ENCODE peak calls at places on chromosomes 12 and 14, in four cellular contexts. N is chondrocyte, P is activated B cell treated with CpG ODN at 0.5 μM for 24 hours, R is H9. M is an unnamed sample.

GRCh38 chr14:61257469-61258057 is 23.6 kb downstream of the TMEM30B start:
- DNase-seq in N (no peak), R (no peak), P (no peak), M (no peak)

GRCh38 chr12:106647793-106648514 is 65.2 kb downstream of the RFX4 start:
- DNase-seq in N (no peak), P (no peak), R (no peak), M (no peak)

GRCh38 chr14:37230551-37231194 is 32.9 kb downstream of the MIPOL1 start:
- DNase-seq in P (no peak), N (no peak), R (no peak), M (peak; percentile 33)

GRCh38 chr12:95633049-95633545 is 81.8 kb upstream of the USP44 start:
- DNase-seq in N (no peak), R (no peak), P (no peak), M (no peak)

GRCh38 chr14:58659846-58660245 is 22.1 kb downstream of the DACT1 start:
- DNase-seq in R (no peak), P (no peak), N (no peak), M (no peak)

GRCh38 chr12:74537126-74537706 is 419 bp upstream of the ATXN7L3B start:
- DNase-seq in P (no peak), N (no peak), R (no peak), M (peak; percentile 53)

GRCh38 chr12:14841761-14842160 is 1.6 kb downstream of the ART4 start:
- DNase-seq in P (no peak), R (no peak), N (no peak), M (no peak)

GRCh38 chr12:26295001-26295400 is 99.6 kb downstream of the SSPN start:
- DNase-seq in N (no peak), P (no peak), R (no peak), M (no peak)

GRCh38 chr12:26317942-26318565 is 122.7 kb downstream of the SSPN start:
- DNase-seq in N (no peak), P (no peak), R (no peak), M (no peak)

GRCh38 chr12:96303656-96304055 is 96.6 kb downstream of the CDK17 start:
- DNase-seq in P (no peak), N (no peak), R (no peak), M (no peak)

GRCh38 chr14:91405241-91405721 is 12.3 kb downstream of the CCDC88C start:
- DNase-seq in N (no peak), P (no peak), R (no peak), M (no peak)

DNA sequence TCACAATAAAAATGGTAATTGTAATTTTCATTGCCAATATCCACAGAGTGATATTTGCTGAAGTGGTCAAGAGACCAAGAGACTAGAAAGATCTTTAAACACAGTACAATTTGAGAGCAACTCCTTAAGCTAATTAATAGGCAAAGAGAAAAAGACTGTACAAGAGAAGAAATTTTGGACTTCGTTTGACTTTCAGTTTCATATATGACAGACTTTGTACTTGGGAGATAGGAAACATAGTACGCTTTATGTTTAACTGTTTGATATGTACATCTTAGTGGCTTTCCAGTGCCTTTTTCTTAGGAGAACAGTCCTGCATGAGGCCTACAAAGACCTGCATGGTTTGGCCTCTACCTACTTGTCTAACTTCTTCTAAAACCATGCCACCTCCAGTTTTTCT is 1118.1 kb downstream of the TRHDE start:
- DNase-seq in N (no peak), R (no peak), P (no peak), M (no peak)
- TF ChIP-seq CTCF in N (no peak), R (no peak), P (no peak), M (no peak)

DNA sequence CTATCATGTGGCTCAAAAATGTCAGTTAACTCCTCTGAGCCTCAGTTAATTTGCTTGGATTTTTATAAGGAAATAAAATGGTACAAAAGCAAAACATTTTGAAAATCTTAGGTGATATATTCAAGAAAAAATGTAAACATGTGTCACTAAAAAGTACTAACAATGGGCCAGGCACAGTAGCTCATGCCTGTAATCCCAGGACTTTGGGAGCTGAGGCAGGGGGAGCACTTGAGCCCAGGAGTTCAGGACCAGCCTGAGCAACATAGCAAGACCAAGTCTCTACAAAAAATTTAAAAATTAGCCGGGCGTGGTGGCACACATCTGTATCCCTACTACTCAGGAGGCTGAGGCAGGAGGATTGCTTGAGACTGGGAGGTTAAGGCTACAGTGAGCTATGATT is 25.7 kb downstream of the AQP6 start:
- DNase-seq in R (no peak), P (no peak), N (no peak), M (no peak)
- TF ChIP-seq CTCF in R (peak; percentile 36), P (no peak), N (no peak), M (no peak)

GRCh38 chr14:93818857-93819256 is 30.6 kb upstream of the PRIMA1 start:
- DNase-seq in P (no peak), N (no peak), R (no peak), M (no peak)

GRCh38 chr14:93825235-93825553 is 36.9 kb upstream of the PRIMA1 start:
- DNase-seq in R (no peak), N (no peak), P (no peak), M (no peak)

GRCh38 chr14:93824076-93824475 is 35.8 kb upstream of the PRIMA1 start:
- DNase-seq in N (no peak), R (no peak), P (no peak), M (no peak)

GRCh38 chr14:93829839-93830481 is 41.7 kb upstream of the PRIMA1 start:
- DNase-seq in P (no peak), N (no peak), R (no peak), M (no peak)

DNA sequence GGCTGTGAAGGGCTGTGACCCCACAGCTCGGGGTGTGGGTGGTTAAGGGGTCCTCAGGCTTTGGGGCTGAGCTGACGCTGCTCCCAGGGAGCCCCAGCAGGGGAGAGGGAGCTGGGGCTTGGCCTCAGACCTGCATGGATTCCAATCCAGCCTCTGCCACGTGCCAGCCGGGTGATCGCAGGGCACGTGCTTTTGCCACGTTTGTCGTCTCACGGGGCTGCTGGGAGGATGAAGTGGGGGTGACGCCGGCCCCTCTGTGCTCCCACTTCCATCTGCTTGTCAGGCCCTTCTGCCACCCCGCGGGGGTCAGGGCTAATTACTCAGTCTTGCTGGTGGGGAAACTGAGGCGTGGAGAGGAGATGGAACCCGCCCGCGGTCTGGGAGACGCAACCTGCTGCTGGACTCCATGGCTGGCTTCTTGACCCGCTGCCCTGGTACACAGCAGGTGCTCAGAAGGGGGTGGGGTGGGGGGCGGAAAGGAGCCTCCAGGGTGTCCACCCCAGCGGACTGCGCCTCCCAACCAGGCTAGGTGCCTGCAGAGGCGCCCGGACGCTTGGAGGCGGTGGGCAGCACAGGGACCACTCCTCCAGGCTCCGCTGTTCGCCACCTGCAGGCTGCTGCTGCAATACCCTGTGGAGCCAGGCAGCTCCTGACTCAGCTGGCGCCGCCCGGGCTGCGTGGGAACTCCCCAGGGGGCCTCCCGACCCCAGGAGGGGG is 36.4 kb upstream of the PRIMA1 start:
- DNase-seq in P (no peak), R (no peak), N (no peak), M (no peak)
- TF ChIP-seq CTCF in P (no peak), R (peak; percentile 34), N (no peak), M (peak; percentile 3)

GRCh38 chr12:85971800-85972199 is 97.7 kb downstream of the NTS start:
- DNase-seq in P (no peak), N (no peak), R (no peak), M (no peak)
- TF ChIP-seq CTCF in P (no peak), N (peak; percentile 48), R (no peak), M (no peak)

GRCh38 chr14:101897326-101897725 is 67.0 kb upstream of the DYNC1H1 start:
- DNase-seq in R (no peak), N (peak; percentile 38), P (no peak), M (no peak)
- TF ChIP-seq CTCF in R (no peak), N (no peak), P (no peak), M (no peak)

GRCh38 chr12:32440120-32440865 is 40.9 kb downstream of the FGD4 start:
- DNase-seq in P (no peak), N (no peak), R (no peak), M (no peak)
- TF ChIP-seq CTCF in P (no peak), N (no peak), R (no peak), M (no peak)

GRCh38 chr12:56205445-56205844 is 16.2 kb upstream of the SMARCC2 start:
- DNase-seq in R (no peak), P (no peak), N (no peak), M (no peak)
- TF ChIP-seq CTCF in R (no peak), P (no peak), N (peak; percentile 26), M (no peak)

DNA sequence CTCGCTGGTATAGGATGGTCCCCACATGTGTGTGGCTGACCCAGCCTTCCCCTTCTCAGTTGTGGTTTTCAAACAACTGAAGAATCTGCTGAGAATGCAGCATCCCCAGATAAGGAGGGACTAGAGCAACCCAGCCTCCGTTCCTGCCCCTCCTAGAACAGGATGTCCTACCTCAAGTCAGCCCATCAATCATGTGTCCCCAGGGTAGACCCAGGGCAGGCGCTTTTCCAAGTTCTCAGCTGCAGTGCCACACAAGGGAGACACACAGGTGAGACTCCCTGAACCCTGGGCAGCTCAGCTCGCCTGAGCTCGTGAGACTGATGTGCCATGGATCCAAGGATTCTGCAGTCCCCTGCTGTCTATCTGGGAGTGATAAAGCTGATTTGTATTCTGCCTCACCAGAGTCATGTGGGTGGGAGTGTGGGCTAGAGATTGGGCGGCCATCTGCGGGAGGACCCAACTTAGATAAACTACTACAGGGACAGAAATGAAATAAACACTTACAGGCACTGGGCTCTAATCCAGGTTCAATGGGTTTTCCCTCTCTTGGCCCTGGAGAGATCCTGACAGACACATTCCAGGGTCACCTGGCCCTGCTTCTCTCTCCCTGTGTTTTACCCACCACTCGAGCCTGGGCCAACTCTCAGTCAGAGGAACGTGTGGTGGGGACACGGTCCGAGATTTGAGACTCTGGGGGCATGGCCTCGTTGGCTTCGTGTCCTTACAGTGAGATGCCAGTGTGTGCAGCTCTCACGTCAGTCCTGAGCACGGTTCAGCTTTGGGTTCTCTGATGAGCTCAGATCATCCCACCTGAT is 303.5 kb upstream of the SFSWAP start:
- DNase-seq in P (no peak), R (no peak), N (no peak), M (no peak)
- TF ChIP-seq CTCF in P (no peak), R (no peak), N (no peak), M (no peak)

GRCh38 chr12:65334534-65334933 is 56.1 kb downstream of the MSRB3 start:
- DNase-seq in P (no peak), R (no peak), N (no peak), M (no peak)

GRCh38 chr12:65331456-65331855 is 53.0 kb downstream of the MSRB3 start:
- DNase-seq in N (no peak), R (no peak), P (no peak), M (no peak)

GRCh38 chr12:65339161-65339560 is 60.7 kb downstream of the MSRB3 start:
- DNase-seq in R (no peak), P (no peak), N (no peak), M (no peak)

GRCh38 chr12:65333649-65334048 is 55.2 kb downstream of the MSRB3 start:
- DNase-seq in R (no peak), P (no peak), N (no peak), M (no peak)

GRCh38 chr12:65335021-65335714 is 56.7 kb downstream of the MSRB3 start:
- DNase-seq in N (no peak), R (no peak), P (no peak), M (no peak)
- TF ChIP-seq CTCF in N (no peak), R (no peak), P (no peak), M (no peak)

GRCh38 chr12:12353276-12353675 is 3.2 kb upstream of the MANSC1 start:
- DNase-seq in R (no peak), P (no peak), N (no peak), M (no peak)

GRCh38 chr12:12353807-12354206 is 3.1 kb upstream of the BORCS5 start:
- DNase-seq in R (no peak), N (no peak), P (no peak), M (no peak)

GRCh38 chr12:12350868-12351463 is 924 bp upstream of the MANSC1 start:
- DNase-seq in N (no peak), P (no peak), R (no peak), M (no peak)

GRCh38 chr12:12349711-12350665 is at the start of gene MANSC1:
- DNase-seq in P (peak; percentile 38), N (no peak), R (peak; percentile 84), M (peak; percentile 58)
- TF ChIP-seq CTCF in P (no peak), N (peak; percentile 72), R (peak; percentile 68), M (peak; percentile 17)

M was measured in GM20000.